ENCODE peak calls at places on chromosome 20, in nine cellular contexts. C is activated CD8-positive, alpha-beta memory T cell treated with anti-CD3 and anti-CD28 coated beads for 4 hours; X is activated CD4-positive, CD25-positive, alpha-beta regulatory T cell; B is sciatic nerve; J is prostate gland; Y is occipital lobe; U is AG04450; W is LHCN-M2; L is ELF-1. Z is an unnamed sample.

GRCh38 chr20:6766433-6766832 is 1.1 kb upstream of the BMP2 start:
- DNase-seq in Y (no peak), J (no peak), X (no peak), B (no peak), C (no peak), L (no peak), W (no peak), U (no peak), Z (no peak)

GRCh38 chr20:32727663-32728062 is 15.6 kb downstream of the COMMD7 start:
- DNase-seq in C (no peak), W (peak), J (no peak), Y (peak), X (no peak), L (no peak), U (peak), B (no peak), Z (no peak)

GRCh38 chr20:33653218-33653899 is 8.8 kb upstream of the C20orf144 start:
- DNase-seq in U (no peak), J (no peak), Y (peak), W (peak), B (no peak), C (no peak), X (no peak), L (peak), Z (peak)

GRCh38 chr20:50153153-50153499 is 397 bp downstream of the PEDS1 start:
- DNase-seq in B (no peak), X (no peak), C (no peak), U (no peak), Y (no peak), W (no peak), J (no peak), L (peak), Z (no peak)

GRCh38 chr20:64035933-64036345 is at the start of gene C20orf204:
- DNase-seq in X (no peak), Y (no peak), C (no peak), J (no peak), L (peak), B (no peak), U (no peak), W (no peak), Z (peak)

GRCh38 chr20:4041748-4042411 is 26.5 kb upstream of the RNF24 start:
- DNase-seq in Y (no peak), X (no peak), W (peak), J (peak), L (peak), U (no peak), B (no peak), C (no peak), Z (peak)

GRCh38 chr20:58344741-58345140 is 35.2 kb downstream of the RAB22A start:
- DNase-seq in Y (no peak), X (no peak), W (peak), L (no peak), U (no peak), J (no peak), B (no peak), C (no peak), Z (no peak)

GRCh38 chr20:54550776-54551396 is 75.5 kb downstream of the DOK5 start:
- DNase-seq in L (no peak), J (no peak), X (no peak), U (no peak), C (no peak), B (no peak), Y (no peak), W (no peak), Z (no peak)

GRCh38 chr20:17887331-17888030 is 81.1 kb downstream of the SNX5 start:
- DNase-seq in C (no peak), L (no peak), X (no peak), Y (no peak), W (no peak), J (no peak), U (no peak), B (no peak), Z (no peak)

GRCh38 chr20:63314015-63314471 is 21.1 kb downstream of the COL20A1 start:
- DNase-seq in C (no peak), L (no peak), Y (no peak), J (no peak), B (no peak), W (no peak), X (no peak), U (no peak), Z (no peak)

GRCh38 chr20:36130316-36130865 is 24.1 kb upstream of the EPB41L1 start:
- DNase-seq in Y (no peak), L (no peak), U (no peak), J (no peak), C (no peak), B (no peak), X (no peak), W (no peak), Z (no peak)

GRCh38 chr20:46087161-46087560 is 2.6 kb downstream of the NCOA5 start:
- DNase-seq in W (no peak), X (no peak), B (no peak), Y (no peak), U (no peak), J (no peak), L (no peak), C (no peak), Z (no peak)

Z was measured in H7.